ENCODE peak calls at places on chromosomes 16 and 17, in eight cellular contexts. T is WTC11; B is NCI-H460; K is stimulated activated CD4-positive, alpha-beta T cell treated with anti-CD3 and anti-CD28 coated beads, Interleukin-1b, Interleukin-23, amount 100 ng/mL, for 48 hours; O is left cardiac atrium; X is GM10248; F is mammary epithelial cell; C is Jurkat, Clone E6-1. U is an unnamed sample.

GRCh38 chr17:76530489-76530814 is 7.1 kb downstream of the CYGB start:
- DNase-seq in T (no peak), B (no peak), K (no peak), O (no peak), X (no peak), F (peak; percentile 23), C (no peak), U (no peak)

GRCh38 chr17:36592711-36593321 is 1.1 kb downstream of the DHRS11 start:
- DNase-seq in T (no peak), B (no peak), K (no peak), O (no peak), X (no peak), F (no peak), C (no peak), U (no peak)

GRCh38 chr17:70172449-70172848 is 3.1 kb downstream of the KCNJ2 start:
- DNase-seq in T (no peak), B (no peak), K (no peak), O (no peak), X (no peak), F (no peak), C (no peak), U (no peak)

GRCh38 chr17:41655611-41656111 is 31.3 kb upstream of the KRT17 start:
- DNase-seq in T (peak; percentile 76), B (no peak), K (no peak), O (no peak), X (no peak), F (peak; percentile 100), C (no peak), U (no peak)

GRCh38 chr16:58970775-58971174 is 236.7 kb upstream of the GOT2 start:
- DNase-seq in T (no peak), B (no peak), K (no peak), O (no peak), X (no peak), F (no peak), C (no peak), U (no peak)

GRCh38 chr16:5709889-5710288 is 612.3 kb upstream of the EEF2KMT start:
- DNase-seq in T (no peak), B (no peak), K (no peak), O (no peak), X (no peak), F (no peak), C (peak; percentile 27), U (no peak)

GRCh38 chr17:69506489-69506888 is 92.0 kb downstream of the MAP2K6 start:
- DNase-seq in T (no peak), B (peak; percentile 32), K (no peak), O (no peak), X (no peak), F (no peak), C (peak; percentile 15), U (no peak)

GRCh38 chr17:19270347-19270950 is 33.3 kb downstream of the EPN2 start:
- DNase-seq in T (peak; percentile 30), B (no peak), K (no peak), O (peak; percentile 26), X (no peak), F (no peak), C (no peak), U (no peak)

GRCh38 chr17:16952401-16952800 is 19.5 kb downstream of the TNFRSF13B start:
- DNase-seq in T (no peak), B (no peak), K (no peak), O (no peak), X (no peak), F (no peak), C (no peak), U (no peak)

GRCh38 chr16:67883872-67884261 is 818 bp upstream of the NRN1L start:
- DNase-seq in T (peak; percentile 88), B (peak; percentile 49), K (peak; percentile 61), O (peak; percentile 63), X (peak; percentile 85), F (peak; percentile 39), C (peak; percentile 31), U (peak; percentile 97)

GRCh38 chr16:370443-370842 is at the start of gene MRPL28:
- DNase-seq in T (peak; percentile 96), B (peak; percentile 93), K (peak; percentile 95), O (peak; percentile 96), X (peak; percentile 98), F (peak; percentile 92), C (peak; percentile 95), U (peak; percentile 92)

GRCh38 chr16:49701867-49702494 is 153.9 kb downstream of the ZNF423 start:
- DNase-seq in T (peak; percentile 77), B (no peak), K (no peak), O (peak; percentile 78), X (no peak), F (no peak), C (no peak), U (no peak)

GRCh38 chr17:80035687-80035936 is at the start of gene TBC1D16:
- DNase-seq in T (no peak), B (no peak), K (no peak), O (no peak), X (no peak), F (no peak), C (no peak), U (no peak)

GRCh38 chr16:19330801-19331484 is 45.4 kb downstream of the CLEC19A start:
- DNase-seq in T (no peak), B (no peak), K (no peak), O (no peak), X (no peak), F (peak; percentile 57), C (no peak), U (no peak)

GRCh38 chr17:76197911-76198310 is 42.4 kb downstream of the RNF157 start:
- DNase-seq in T (no peak), B (no peak), K (no peak), O (peak; percentile 39), X (no peak), F (no peak), C (no peak), U (no peak)

GRCh38 chr17:78132086-78132676 is 1.6 kb downstream of the TMC8 start:
- DNase-seq in T (peak; percentile 61), B (no peak), K (peak; percentile 60), O (peak; percentile 35), X (peak; percentile 70), F (no peak), C (peak; percentile 81), U (no peak)

GRCh38 chr16:55685973-55686372 is 30.2 kb downstream of the SLC6A2 start:
- DNase-seq in T (no peak), B (no peak), K (no peak), O (no peak), X (no peak), F (no peak), C (no peak), U (no peak)

GRCh38 chr16:66903544-66904427 is 14.9 kb downstream of the CDH16 start:
- DNase-seq in T (no peak), B (no peak), K (no peak), O (peak; percentile 83), X (no peak), F (no peak), C (no peak), U (peak; percentile 40)

GRCh38 chr17:15291674-15292361 is 26.7 kb upstream of the PMP22 start:
- DNase-seq in T (no peak), B (no peak), K (no peak), O (no peak), X (no peak), F (no peak), C (no peak), U (no peak)

GRCh38 chr16:27762441-27762840 is 212.5 kb downstream of the KATNIP start:
- DNase-seq in T (no peak), B (no peak), K (no peak), O (no peak), X (no peak), F (no peak), C (no peak), U (peak; percentile 52)

GRCh38 chr16:6964679-6965078 is 368.0 kb upstream of the RBFOX1 start:
- DNase-seq in T (no peak), B (no peak), K (no peak), O (no peak), X (no peak), F (no peak), C (no peak), U (no peak)

GRCh38 chr17:17028878-17029535 is 13.2 kb upstream of the MPRIP start:
- DNase-seq in T (no peak), B (no peak), K (no peak), O (no peak), X (no peak), F (no peak), C (no peak), U (no peak)

GRCh38 chr17:45248132-45248936 is 13.6 kb downstream of the SPATA32 start:
- DNase-seq in T (peak; percentile 68), B (no peak), K (peak; percentile 82), O (no peak), X (peak; percentile 88), F (peak; percentile 65), C (peak; percentile 81), U (no peak)

GRCh38 chr17:59028328-59028727 is 78.4 kb downstream of the TRIM37 start:
- DNase-seq in T (no peak), B (no peak), K (no peak), O (no peak), X (no peak), F (no peak), C (no peak), U (no peak)

GRCh38 chr16:89476811-89477261 is 13.5 kb downstream of the ANKRD11 start:
- DNase-seq in T (no peak), B (no peak), K (no peak), O (no peak), X (peak; percentile 71), F (no peak), C (no peak), U (no peak)

GRCh38 chr17:79027274-79027924 is 3.4 kb downstream of the C1QTNF1 start:
- DNase-seq in T (no peak), B (no peak), K (no peak), O (no peak), X (no peak), F (no peak), C (no peak), U (no peak)

GRCh38 chr17:21573961-21574610 is 118.2 kb upstream of the KCNJ18 start:
- DNase-seq in T (no peak), B (no peak), K (peak; percentile 51), O (peak; percentile 78), X (no peak), F (peak; percentile 27), C (peak; percentile 52), U (no peak)

GRCh38 chr16:73432794-73433455 is 385.0 kb upstream of the ZFHX3 start:
- DNase-seq in T (no peak), B (no peak), K (no peak), O (no peak), X (no peak), F (no peak), C (no peak), U (no peak)

GRCh38 chr16:64132686-64133085 is 989.2 kb downstream of the CDH11 start:
- DNase-seq in T (no peak), B (no peak), K (no peak), O (no peak), X (no peak), F (no peak), C (no peak), U (no peak)

GRCh38 chr17:2758870-2759269 is 9.4 kb upstream of the CCDC92B start:
- DNase-seq in T (no peak), B (no peak), K (no peak), O (no peak), X (no peak), F (no peak), C (no peak), U (no peak)

GRCh38 chr16:57062329-57062728 is 30.1 kb upstream of the CPNE2 start:
- DNase-seq in T (no peak), B (no peak), K (no peak), O (no peak), X (no peak), F (no peak), C (no peak), U (no peak)